ENCODE peak calls at places on chromosome 18, in nine cellular contexts. E, H, L, K, I, N, Q, W and Z are unnamed samples.

GRCh38 chr18:65288908-65289307 is 461.9 kb upstream of the CDH7 start:
- DNase-seq in E (no peak), H (no peak), L (no peak), K (no peak), I (no peak), N (no peak), Q (no peak), W (no peak), Z (no peak)

GRCh38 chr18:23058746-23059440 is 76.4 kb upstream of the CABLES1 start:
- DNase-seq in E (no peak), H (no peak), L (no peak), K (no peak), I (no peak), N (no peak), Q (no peak), W (no peak), Z (no peak)

GRCh38 chr18:3177902-3178687 is 41.7 kb downstream of the MYOM1 start:
- DNase-seq in E (no peak), H (peak), L (no peak), K (no peak), I (no peak), N (no peak), Q (no peak), W (no peak), Z (no peak)

GRCh38 chr18:31454066-31454708 is 6.6 kb downstream of the DSG3 start:
- DNase-seq in E (no peak), H (no peak), L (peak), K (no peak), I (no peak), N (no peak), Q (no peak), W (no peak), Z (no peak)

GRCh38 chr18:58449366-58449935 is 179.4 kb downstream of the ALPK2 start:
- DNase-seq in E (no peak), H (no peak), L (no peak), K (peak), I (no peak), N (no peak), Q (no peak), W (no peak), Z (no peak)

GRCh38 chr18:24227976-24228660 is 89.3 kb downstream of the CABYR start:
- DNase-seq in E (no peak), H (no peak), L (no peak), K (no peak), I (no peak), N (no peak), Q (no peak), W (no peak), Z (no peak)

GRCh38 chr18:48592540-48592939 is 53.7 kb downstream of the CTIF start:
- DNase-seq in E (no peak), H (no peak), L (no peak), K (no peak), I (peak), N (peak), Q (no peak), W (no peak), Z (no peak)

GRCh38 chr18:50644807-50645206 is 84.9 kb downstream of the MAPK4 start:
- DNase-seq in E (no peak), H (no peak), L (no peak), K (peak), I (no peak), N (peak), Q (no peak), W (peak), Z (no peak)

GRCh38 chr18:12460874-12461273 is 53.1 kb downstream of the PRELID3A start:
- DNase-seq in E (no peak), H (no peak), L (peak), K (no peak), I (no peak), N (peak), Q (no peak), W (no peak), Z (no peak)

GRCh38 chr18:48616484-48617255 is 77.8 kb downstream of the CTIF start:
- DNase-seq in E (no peak), H (no peak), L (no peak), K (no peak), I (no peak), N (no peak), Q (no peak), W (no peak), Z (no peak)

GRCh38 chr18:42113529-42114191 is 158.6 kb downstream of the PIK3C3 start:
- DNase-seq in E (no peak), H (no peak), L (peak), K (peak), I (no peak), N (no peak), Q (no peak), W (no peak), Z (no peak)

GRCh38 chr18:2192562-2192961 is 378.7 kb downstream of the METTL4 start:
- DNase-seq in E (no peak), H (no peak), L (no peak), K (no peak), I (no peak), N (no peak), Q (no peak), W (no peak), Z (no peak)

GRCh38 chr18:49794740-49795139 is 18.6 kb downstream of the ACAA2 start:
- DNase-seq in E (no peak), H (no peak), L (no peak), K (no peak), I (no peak), N (no peak), Q (no peak), W (no peak), Z (no peak)

GRCh38 chr18:1294229-1294628 is 389.6 kb downstream of the ADCYAP1 start:
- DNase-seq in E (no peak), H (no peak), L (no peak), K (no peak), I (no peak), N (no peak), Q (no peak), W (no peak), Z (no peak)

GRCh38 chr18:364221-364620 is 96.4 kb upstream of the THOC1 start:
- DNase-seq in E (no peak), H (no peak), L (no peak), K (no peak), I (no peak), N (no peak), Q (no peak), W (no peak), Z (no peak)

GRCh38 chr18:79611040-79611681 is 68.4 kb upstream of the CTDP1 start:
- DNase-seq in E (no peak), H (no peak), L (peak), K (peak), I (no peak), N (peak), Q (no peak), W (no peak), Z (no peak)

GRCh38 chr18:43665239-43665788 is 388.0 kb upstream of the SYT4 start:
- DNase-seq in E (no peak), H (no peak), L (peak), K (no peak), I (no peak), N (no peak), Q (no peak), W (no peak), Z (no peak)

GRCh38 chr18:62450546-62451395 is 72.1 kb upstream of the ZCCHC2 start:
- DNase-seq in E (no peak), H (no peak), L (peak), K (peak), I (peak), N (peak), Q (peak), W (peak), Z (peak)